ENCODE peak calls at places on chromosomes 6 and 20, in four cellular contexts. E is right atrium auricular region, T is upper lobe of right lung, U is adrenal gland. D is an unnamed sample.
A peak's percentile ranks its signal among the peaks of the same experiment; 100 is the strongest.

GRCh38 chr6:143271024-143271423 is 179.5 kb downstream of the ADAT2 start:
- DNase-seq in E (no peak), T (no peak), U (peak; percentile 53), D (no peak)

GRCh38 chr6:34346175-34347119 is 46.0 kb downstream of the NUDT3 start:
- DNase-seq in E (no peak), T (no peak), U (no peak), D (no peak)

GRCh38 chr20:23445596-23446217 is 6.2 kb downstream of the CSTL1 start:
- DNase-seq in E (no peak), T (no peak), U (no peak), D (no peak)

GRCh38 chr6:144013486-144013909 is 5.4 kb upstream of the PLAGL1 start:
- DNase-seq in E (peak; percentile 79), T (peak; percentile 85), U (peak; percentile 85), D (peak; percentile 77)

GRCh38 chr6:163095401-163095800 is 319.1 kb upstream of the QKI start:
- DNase-seq in E (no peak), T (no peak), U (peak; percentile 87), D (no peak)

GRCh38 chr6:166987930-166988329 is 11.3 kb upstream of the CEP43 start:
- DNase-seq in E (no peak), T (no peak), U (no peak), D (no peak)

GRCh38 chr20:36421641-36422040 is 115.5 kb downstream of the DLGAP4 start:
- DNase-seq in E (no peak), T (no peak), U (no peak), D (no peak)

GRCh38 chr20:57258055-57258454 is 8.4 kb downstream of the BMP7 start:
- DNase-seq in E (no peak), T (no peak), U (no peak), D (no peak)

GRCh38 chr20:25654487-25654886 is 30.7 kb upstream of the NANP start:
- DNase-seq in E (no peak), T (no peak), U (no peak), D (no peak)

GRCh38 chr6:12148841-12149240 is 136.7 kb downstream of the HIVEP1 start:
- DNase-seq in E (no peak), T (no peak), U (no peak), D (no peak)

DNA sequence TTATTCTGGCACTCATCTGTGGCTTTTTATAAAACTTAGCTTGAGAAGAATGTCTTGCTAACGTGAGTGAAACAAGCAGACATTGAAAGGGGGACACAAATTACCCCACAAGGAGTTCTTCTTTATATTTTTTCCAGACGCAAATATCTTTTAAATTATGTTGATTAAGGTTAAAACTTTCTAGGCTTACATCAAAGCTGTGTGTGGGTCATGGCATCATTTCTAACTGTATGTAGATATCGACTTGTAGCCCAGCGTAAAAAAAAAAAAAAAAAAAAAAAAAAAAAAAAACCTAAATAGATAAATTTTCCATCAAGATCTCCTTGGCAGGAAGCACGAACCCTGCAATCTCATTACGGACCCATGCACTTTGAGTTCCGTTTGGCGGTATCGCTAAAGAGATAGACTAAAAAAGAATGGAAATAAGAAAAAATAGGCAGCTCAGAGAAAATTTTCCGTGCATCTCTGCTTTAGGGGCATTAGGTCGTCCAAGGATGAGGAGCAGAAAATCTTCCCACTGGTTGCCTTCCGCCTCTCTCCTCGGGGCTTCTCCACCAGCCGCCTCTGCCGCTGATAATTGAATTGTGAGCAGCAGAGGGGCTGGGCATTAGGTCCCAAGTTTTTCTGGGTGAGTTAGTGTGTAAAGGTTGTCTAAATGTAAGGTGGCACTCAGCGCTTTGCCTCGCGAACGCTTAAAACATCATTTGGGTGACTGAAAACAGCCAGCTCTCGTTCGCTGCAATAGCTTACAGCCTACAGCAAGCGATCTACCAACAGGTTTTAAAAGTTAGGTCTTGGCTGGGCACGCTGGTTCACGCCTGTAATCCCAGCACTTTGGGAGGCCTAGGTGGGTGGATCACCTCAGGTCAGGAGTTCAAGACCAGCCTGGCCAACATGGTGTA is 194.0 kb downstream of the TRIM27 start:
- DNase-seq in E (no peak), T (no peak), U (no peak), D (no peak)
- H3K27me3 ChIP-seq in E (no peaks in the 10 kb centered on the region), T (peaks cover 19% of the 10 kb centered on the region), U (peaks cover 14% of the 10 kb centered on the region), D (peaks cover 10% of the 10 kb centered on the region)

DNA sequence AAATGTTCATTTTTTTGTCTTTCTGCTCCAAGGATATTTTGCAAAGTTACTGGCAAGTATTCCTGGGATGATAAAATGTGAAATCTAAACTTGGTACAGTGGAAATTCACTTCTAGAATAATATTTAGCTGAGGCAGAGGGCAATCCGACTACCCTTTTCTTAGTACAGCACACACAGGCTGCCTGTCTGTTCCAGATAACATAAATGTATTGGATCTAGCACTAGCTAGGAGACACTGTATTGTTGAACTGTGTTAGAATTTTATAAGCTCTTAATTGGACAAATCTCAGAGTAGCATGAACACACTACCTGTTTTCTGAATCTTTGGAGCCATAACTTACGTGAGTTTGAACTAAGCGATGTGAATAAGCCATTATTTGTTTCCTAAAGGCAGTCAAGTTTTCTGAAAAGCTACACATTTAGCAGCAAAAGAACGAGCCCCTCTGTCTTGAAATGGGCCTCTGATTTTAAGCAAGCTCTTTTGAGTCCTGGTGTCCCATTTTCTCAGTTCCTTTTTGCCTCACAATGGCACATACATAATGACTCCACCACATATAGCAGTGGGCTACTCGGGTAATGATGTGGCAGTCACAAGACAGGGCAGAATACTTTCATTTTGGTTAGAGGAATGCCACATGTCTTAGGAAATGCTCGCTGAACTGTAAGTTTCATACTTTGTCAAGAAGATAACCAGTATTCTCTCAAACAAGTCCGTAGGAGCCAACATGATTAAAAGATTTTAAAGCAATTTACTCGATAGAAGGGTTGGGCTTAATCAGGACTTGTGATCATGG is 116.5 kb upstream of the ESR1 start:
- DNase-seq in E (no peak), T (no peak), U (peak; percentile 20), D (no peak)
- H3K4me3 ChIP-seq in E (peak overlapping the region; percentile 30), T (peak overlapping the region; percentile 47), U (peak overlapping the region; percentile 8), D (peak overlapping the region; percentile 33)

DNA sequence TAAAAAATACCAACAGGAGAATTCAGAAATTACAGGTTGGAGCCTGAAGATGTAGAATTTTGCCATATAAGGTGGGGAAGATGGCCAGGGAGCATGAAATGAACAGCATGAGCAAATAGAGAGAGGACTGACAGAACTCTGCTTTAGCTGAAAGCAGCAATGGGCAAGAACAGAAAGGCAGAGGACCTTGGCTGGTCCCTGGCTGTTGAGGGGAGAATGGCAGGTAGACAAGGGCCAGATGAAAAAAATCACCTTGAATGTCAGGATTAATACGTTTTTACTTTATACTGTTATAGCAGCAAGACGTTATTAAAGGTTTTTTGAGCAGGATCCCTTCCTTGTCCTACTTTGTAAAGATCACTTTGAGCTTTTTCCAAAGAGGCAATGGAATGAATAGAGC is 991 bp downstream of the PPIL1 start:
- DNase-seq in E (no peak), T (no peak), U (no peak), D (no peak)
- TF ChIP-seq CTCF in E (no peak), T (no peak), U (no peak), D (no peak)

GRCh38 chr6:88165087-88165876 is 865 bp downstream of the CNR1 start:
- DNase-seq in E (no peak), T (no peak), U (no peak), D (no peak)
- H3K27me3 ChIP-seq in E (peaks cover 22% of the 10 kb centered on the region), T (peaks cover 62% of the 10 kb centered on the region), U (peaks cover 23% of the 10 kb centered on the region), D (peaks cover 11% of the 10 kb centered on the region)

D was measured in uterus.